ENCODE peak calls at places on chromosomes 1 and 21, in six cellular contexts. T is naive thymus-derived CD4-positive, alpha-beta T cell; D is fibroblast of the aortic adventitia; X is lower lobe of right lung; W is PC-9; I is spleen. E is an unnamed sample.

GRCh38 chr1:29256979-29257804 is 20.9 kb downstream of the PTPRU start:
- DNase-seq in W (no peak), X (no peak), D (peak; percentile 69), I (peak; percentile 20), T (no peak), E (peak; percentile 48)

GRCh38 chr21:17370263-17370662 is 142.6 kb upstream of the CXADR start:
- DNase-seq in T (no peak), D (no peak), X (peak; percentile 68), W (peak; percentile 65), I (no peak), E (no peak)

GRCh38 chr1:60746278-60746761 is 336.0 kb upstream of the NFIA start:
- DNase-seq in W (no peak), I (no peak), D (no peak), X (no peak), T (no peak), E (no peak)

GRCh38 chr1:231629132-231629531 is 2.5 kb downstream of the DISC1 start:
- DNase-seq in I (no peak), T (no peak), D (peak; percentile 52), W (no peak), X (no peak), E (no peak)

GRCh38 chr1:229030642-229031390 is 240.1 kb upstream of the RAB4A start:
- DNase-seq in I (no peak), T (no peak), W (no peak), X (no peak), D (no peak), E (no peak)

GRCh38 chr21:8993284-8993942 is 1528.0 kb upstream of the TPTE start:
- DNase-seq in X (no peak), T (no peak), W (no peak), I (no peak), D (no peak), E (no peak)

GRCh38 chr1:109667452-109668122 is at the start of gene GSTM2:
- DNase-seq in T (peak; percentile 87), X (peak; percentile 94), D (peak; percentile 77), I (peak; percentile 95), W (no peak), E (peak; percentile 86)

GRCh38 chr1:14190508-14190907 is 408.0 kb upstream of the KAZN start:
- DNase-seq in W (no peak), I (no peak), T (no peak), X (no peak), D (no peak), E (peak; percentile 63)

GRCh38 chr1:1333551-1334241 is 2.6 kb downstream of the TAS1R3 start:
- DNase-seq in T (no peak), I (no peak), W (no peak), X (no peak), D (no peak), E (no peak)

GRCh38 chr1:110687244-110687643 is 12.5 kb upstream of the KCNA3 start:
- DNase-seq in D (peak; percentile 17), X (no peak), T (no peak), W (no peak), I (no peak), E (peak; percentile 57)

GRCh38 chr1:91929246-91929645 is 20.0 kb upstream of the BRDT start:
- DNase-seq in W (peak; percentile 20), I (peak; percentile 46), T (no peak), X (peak; percentile 53), D (peak; percentile 21), E (peak; percentile 5)

GRCh38 chr1:39789571-39790110 is 976 bp upstream of the BMP8B start:
- DNase-seq in T (no peak), W (no peak), X (no peak), I (no peak), D (no peak), E (no peak)

GRCh38 chr1:32892368-32893197 is 6.3 kb downstream of the HPCA start:
- DNase-seq in W (no peak), I (peak; percentile 77), D (no peak), T (no peak), X (no peak), E (peak; percentile 36)

GRCh38 chr1:59123081-59123675 is 173.7 kb upstream of the FGGY start:
- DNase-seq in D (peak; percentile 34), T (no peak), W (no peak), X (no peak), I (no peak), E (no peak)

GRCh38 chr21:42403611-42404231 is at the start of gene UBASH3A:
- DNase-seq in X (no peak), D (no peak), W (no peak), I (peak; percentile 82), T (peak; percentile 75), E (no peak)

GRCh38 chr1:154951901-154952657 is 3.8 kb downstream of the PBXIP1 start:
- DNase-seq in X (no peak), D (no peak), W (no peak), I (peak; percentile 87), T (peak; percentile 78), E (no peak)

GRCh38 chr1:244214009-244214967 is 163.2 kb downstream of the ZBTB18 start:
- DNase-seq in D (peak; percentile 61), X (no peak), T (no peak), W (peak; percentile 81), I (no peak), E (peak; percentile 99)

GRCh38 chr1:37338658-37339057 is 135.7 kb upstream of the ZC3H12A start:
- DNase-seq in T (no peak), W (no peak), D (no peak), I (no peak), X (no peak), E (no peak)

GRCh38 chr1:187151555-187151954 is 322.8 kb downstream of the PLA2G4A start:
- DNase-seq in W (no peak), I (no peak), X (no peak), T (no peak), D (no peak), E (no peak)

GRCh38 chr1:176205322-176205914 is 1.7 kb downstream of the COP1 start:
- DNase-seq in W (no peak), X (no peak), T (no peak), D (peak; percentile 18), I (no peak), E (peak; percentile 11)

GRCh38 chr1:50930193-50930592 is 29.9 kb downstream of the FAF1 start:
- DNase-seq in I (no peak), X (no peak), T (no peak), W (no peak), D (no peak), E (no peak)

GRCh38 chr21:45074048-45074817 is at the start of gene ADARB1:
- DNase-seq in T (peak; percentile 50), I (peak; percentile 91), W (peak; percentile 83), D (peak; percentile 38), X (peak; percentile 74), E (peak; percentile 49)

GRCh38 chr1:51340380-51340779 is 10.0 kb upstream of the TTC39A start:
- DNase-seq in X (no peak), T (no peak), D (no peak), I (no peak), W (no peak), E (no peak)

GRCh38 chr21:16279658-16280581 is 550.1 kb downstream of the USP25 start:
- DNase-seq in X (no peak), D (peak; percentile 63), T (no peak), I (no peak), W (no peak), E (peak; percentile 55)

GRCh38 chr1:4653328-4653660 is 1.1 kb upstream of the AJAP1 start:
- DNase-seq in I (no peak), T (no peak), W (no peak), D (no peak), X (no peak), E (no peak)

GRCh38 chr21:35316933-35317332 is 267.8 kb upstream of the RUNX1 start:
- DNase-seq in D (peak; percentile 97), W (no peak), I (no peak), X (no peak), T (no peak), E (peak; percentile 87)

GRCh38 chr1:172662464-172663109 is 3.7 kb downstream of the FASLG start:
- DNase-seq in W (no peak), D (no peak), X (peak; percentile 66), I (peak; percentile 90), T (peak; percentile 73), E (peak; percentile 58)
- H3K4me3 ChIP-seq in W (no peak overlapping the region), D (no peak overlapping the region), X (no peak overlapping the region), I (peak overlapping the region; percentile 28), T (peak overlapping the region; percentile 22), E (no peak overlapping the region)

DNA sequence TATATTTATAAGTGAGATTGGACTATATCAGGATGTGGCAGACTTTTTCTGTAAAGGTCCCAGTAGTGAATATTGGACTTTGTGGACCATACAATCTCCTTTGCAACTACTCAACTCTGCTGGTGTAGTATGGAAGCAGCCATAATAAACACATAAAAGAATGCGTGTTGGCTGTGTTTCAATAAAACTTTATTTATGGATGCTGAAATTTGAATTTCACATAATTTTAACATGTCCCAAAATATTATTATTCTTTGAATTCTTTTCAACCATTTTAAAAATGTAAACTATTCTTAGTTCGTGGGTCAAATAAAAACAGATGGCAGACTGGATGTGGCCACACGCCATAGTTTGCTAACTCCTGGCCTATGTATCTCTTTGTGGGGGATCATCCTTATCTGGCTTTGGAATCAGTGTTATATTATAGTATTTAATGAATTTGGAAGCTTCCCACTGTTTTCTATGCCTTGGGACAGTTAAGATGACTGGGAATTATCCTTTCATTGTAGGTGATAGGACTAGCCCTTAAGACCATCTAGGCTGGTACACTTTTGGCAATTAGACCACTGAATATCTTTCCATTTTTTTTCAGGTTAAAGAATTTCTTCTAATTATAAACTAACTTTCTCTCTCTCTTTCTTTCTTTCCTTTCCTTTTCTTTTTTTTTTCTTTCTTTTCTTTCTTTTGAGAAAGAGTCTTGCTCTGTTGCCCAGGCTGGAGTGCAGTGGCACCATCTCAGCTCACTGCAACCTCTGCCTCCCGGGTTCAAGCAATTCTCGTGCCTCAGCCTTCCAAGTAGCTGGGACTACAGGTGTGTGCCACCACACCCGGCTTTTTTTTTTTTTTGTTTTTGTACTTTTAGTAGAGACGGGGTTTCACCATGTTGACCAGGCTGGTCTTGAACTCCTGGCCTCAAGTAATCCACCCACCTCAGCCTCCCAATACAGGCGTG is 14.9 kb upstream of the SLAMF6 start:
- DNase-seq in D (no peak), I (no peak), W (no peak), T (no peak), X (no peak), E (no peak)
- H3K4me3 ChIP-seq in D (no peak overlapping the region), I (no peak overlapping the region), W (no peak overlapping the region), T (no peak overlapping the region), X (no peak overlapping the region), E (no peak overlapping the region)

GRCh38 chr1:213979751-213980605 is 7.8 kb upstream of the PROX1 start:
- DNase-seq in D (no peak), I (no peak), W (no peak), T (no peak), X (no peak), E (no peak)
- H3K4me3 ChIP-seq in D (no peak overlapping the region), I (no peak overlapping the region), W (no peak overlapping the region), T (no peak overlapping the region), X (no peak overlapping the region), E (no peak overlapping the region)

DNA sequence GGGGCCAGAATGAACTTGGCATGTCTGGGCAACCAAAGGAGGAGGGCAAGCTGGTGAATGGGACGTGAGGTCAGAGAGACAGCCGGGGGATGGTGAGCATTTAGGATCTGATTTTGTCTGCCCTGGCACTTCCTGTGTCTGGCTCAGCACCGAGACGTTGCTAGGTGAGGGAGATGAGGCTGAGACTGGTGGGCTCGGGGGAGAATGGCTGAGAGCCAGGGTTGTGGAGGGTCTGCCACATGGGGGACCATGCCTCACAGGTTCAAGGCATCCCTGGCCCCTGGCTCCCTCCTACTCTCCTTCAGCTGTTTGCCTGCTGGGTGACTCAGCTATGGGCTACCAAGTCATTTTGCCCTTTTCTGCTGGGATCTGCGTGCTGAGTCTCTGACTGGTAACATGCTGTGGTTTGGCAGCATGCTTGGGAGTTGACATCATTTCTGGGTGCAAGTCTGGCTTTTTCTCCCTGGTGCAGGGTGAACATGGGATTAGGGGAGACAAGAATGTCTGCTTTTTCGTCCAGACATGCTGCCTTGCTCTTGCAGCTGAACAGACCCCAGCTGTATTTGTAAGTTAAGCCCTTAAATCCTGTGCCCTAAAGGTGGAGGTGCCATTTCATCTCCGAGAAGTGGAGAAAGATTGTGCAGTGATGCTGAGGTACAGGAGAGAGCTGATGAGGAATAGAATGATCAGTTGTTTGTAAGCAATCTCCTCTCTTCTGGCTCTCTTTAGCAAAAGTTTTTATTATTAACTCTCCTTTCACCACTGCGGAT is 17.6 kb downstream of the GALNT2 start:
- DNase-seq in D (peak; percentile 97), W (peak; percentile 86), T (no peak), X (no peak), I (no peak), E (peak; percentile 100)
- H3K4me3 ChIP-seq in D (peak overlapping the region; percentile 35), W (peak overlapping the region; percentile 4), T (no peak overlapping the region), X (no peak overlapping the region), I (no peak overlapping the region), E (peak overlapping the region; percentile 17)

E was measured in fibroblast of lung.